ENCODE peak calls at places on chromosomes 1 and 21, in six cellular contexts. B is H4; Z is activated T-helper 9 cell treated with anti-CD3 and anti-CD28 coated beads, Interleukin-2, amount 50 U/mL, for 16 hours; H is aorta; P is iPS-NIHi11; A is NCI-H526 treated with DMSO at 0.1 percent for 48 hours. O is an unnamed sample.

GRCh38 chr1:212664409-212665199 is 35.0 kb downstream of the BATF3 start:
- DNase-seq in B (no peak), Z (no peak), H (no peak), P (no peak), A (no peak), O (no peak)

GRCh38 chr1:201309420-201309819 is 26.1 kb downstream of the PKP1 start:
- DNase-seq in B (peak; percentile 53), Z (no peak), H (no peak), P (peak; percentile 89), A (peak; percentile 72), O (peak; percentile 75)

GRCh38 chr1:151281969-151282882 is at the start of gene ZNF687:
- DNase-seq in B (peak; percentile 100), Z (peak; percentile 96), H (peak; percentile 100), P (peak; percentile 96), A (peak; percentile 100), O (peak; percentile 100)

GRCh38 chr1:179083533-179083932 is 1.7 kb downstream of the TOR3A start:
- DNase-seq in B (no peak), Z (no peak), H (no peak), P (no peak), A (peak; percentile 99), O (no peak)

GRCh38 chr1:230754831-230755230 is 7.6 kb downstream of the CAPN9 start:
- DNase-seq in B (peak; percentile 54), Z (no peak), H (peak; percentile 67), P (no peak), A (no peak), O (no peak)

GRCh38 chr1:203763505-203763904 is 1.5 kb upstream of the LAX1 start:
- DNase-seq in B (no peak), Z (no peak), H (no peak), P (no peak), A (no peak), O (no peak)

GRCh38 chr21:43207868-43208267 is 39.1 kb downstream of the CRYAA start:
- DNase-seq in B (no peak), Z (no peak), H (no peak), P (no peak), A (no peak), O (peak; percentile 22)

GRCh38 chr21:37006243-37006520 is 320 bp upstream of the RIPPLY3 start:
- DNase-seq in B (no peak), Z (no peak), H (no peak), P (no peak), A (no peak), O (no peak)

GRCh38 chr1:178651742-178652141 is 73.3 kb upstream of the RALGPS2 start:
- DNase-seq in B (no peak), Z (no peak), H (no peak), P (no peak), A (no peak), O (no peak)